ENCODE peak calls at places on chromosome 15, in nine cellular contexts. One of them, this sample, is unnamed.

GRCh38 chr15:81091889-81092558 is 42.0 kb upstream of the CFAP161 start:
- DNase-seq in astrocyte of the spinal cord: peak
- DNase-seq in posterior cingulate gyrus: no peak
- DNase-seq in RPMI7951: peak
- DNase-seq in KG1: no peak
- DNase-seq in GF-D8: no peak
- DNase-seq in bronchial epithelial cell: peak
- DNase-seq in CD8-positive, alpha-beta T cell: no peak
- DNase-seq in skeletal muscle cell: peak
- DNase-seq in this sample: no peak

GRCh38 chr15:90400005-90400758 is 12.1 kb downstream of the IQGAP1 start:
- DNase-seq in astrocyte of the spinal cord: no peak
- DNase-seq in posterior cingulate gyrus: no peak
- DNase-seq in RPMI7951: peak
- DNase-seq in KG1: peak
- DNase-seq in GF-D8: peak
- DNase-seq in bronchial epithelial cell: peak
- DNase-seq in CD8-positive, alpha-beta T cell: no peak
- DNase-seq in skeletal muscle cell: no peak
- DNase-seq in this sample: no peak

GRCh38 chr15:63369296-63369695 is 12.3 kb downstream of the CA12 start:
- DNase-seq in astrocyte of the spinal cord: no peak
- DNase-seq in posterior cingulate gyrus: no peak
- DNase-seq in RPMI7951: no peak
- DNase-seq in KG1: no peak
- DNase-seq in GF-D8: no peak
- DNase-seq in bronchial epithelial cell: no peak
- DNase-seq in CD8-positive, alpha-beta T cell: no peak
- DNase-seq in skeletal muscle cell: no peak
- DNase-seq in this sample: no peak

GRCh38 chr15:71596672-71597071 is 213.7 kb upstream of the NR2E3 start:
- DNase-seq in astrocyte of the spinal cord: peak
- DNase-seq in posterior cingulate gyrus: peak
- DNase-seq in RPMI7951: peak
- DNase-seq in KG1: no peak
- DNase-seq in GF-D8: no peak
- DNase-seq in bronchial epithelial cell: no peak
- DNase-seq in CD8-positive, alpha-beta T cell: no peak
- DNase-seq in skeletal muscle cell: no peak
- DNase-seq in this sample: no peak

GRCh38 chr15:49813615-49814014 is 192.8 kb downstream of the DTWD1 start:
- DNase-seq in astrocyte of the spinal cord: no peak
- DNase-seq in posterior cingulate gyrus: no peak
- DNase-seq in RPMI7951: peak
- DNase-seq in KG1: no peak
- DNase-seq in GF-D8: no peak
- DNase-seq in bronchial epithelial cell: no peak
- DNase-seq in CD8-positive, alpha-beta T cell: no peak
- DNase-seq in skeletal muscle cell: peak
- DNase-seq in this sample: no peak

GRCh38 chr15:66592505-66593218 is 26.9 kb upstream of the LCTL start:
- DNase-seq in astrocyte of the spinal cord: no peak
- DNase-seq in posterior cingulate gyrus: no peak
- DNase-seq in RPMI7951: no peak
- DNase-seq in KG1: no peak
- DNase-seq in GF-D8: no peak
- DNase-seq in bronchial epithelial cell: no peak
- DNase-seq in CD8-positive, alpha-beta T cell: no peak
- DNase-seq in skeletal muscle cell: no peak
- DNase-seq in this sample: no peak

GRCh38 chr15:93029613-93030429 is 59.2 kb downstream of the RGMA start:
- DNase-seq in astrocyte of the spinal cord: peak
- DNase-seq in posterior cingulate gyrus: no peak
- DNase-seq in RPMI7951: peak
- DNase-seq in KG1: no peak
- DNase-seq in GF-D8: no peak
- DNase-seq in bronchial epithelial cell: peak
- DNase-seq in CD8-positive, alpha-beta T cell: no peak
- DNase-seq in skeletal muscle cell: no peak
- DNase-seq in this sample: no peak

GRCh38 chr15:79243723-79244122 is 38.8 kb upstream of the ANKRD34C start:
- DNase-seq in astrocyte of the spinal cord: no peak
- DNase-seq in posterior cingulate gyrus: peak
- DNase-seq in RPMI7951: peak
- DNase-seq in KG1: no peak
- DNase-seq in GF-D8: no peak
- DNase-seq in bronchial epithelial cell: no peak
- DNase-seq in CD8-positive, alpha-beta T cell: no peak
- DNase-seq in skeletal muscle cell: no peak
- DNase-seq in this sample: no peak

GRCh38 chr15:80456517-80457497 is 52.6 kb downstream of the ARNT2 start:
- DNase-seq in astrocyte of the spinal cord: no peak
- DNase-seq in posterior cingulate gyrus: no peak
- DNase-seq in RPMI7951: peak
- DNase-seq in KG1: no peak
- DNase-seq in GF-D8: no peak
- DNase-seq in bronchial epithelial cell: no peak
- DNase-seq in CD8-positive, alpha-beta T cell: no peak
- DNase-seq in skeletal muscle cell: no peak
- DNase-seq in this sample: no peak

GRCh38 chr15:47711654-47712053 is 5.7 kb upstream of the SEMA6D start:
- DNase-seq in astrocyte of the spinal cord: no peak
- DNase-seq in posterior cingulate gyrus: no peak
- DNase-seq in RPMI7951: no peak
- DNase-seq in KG1: no peak
- DNase-seq in GF-D8: no peak
- DNase-seq in bronchial epithelial cell: peak
- DNase-seq in CD8-positive, alpha-beta T cell: no peak
- DNase-seq in skeletal muscle cell: no peak
- DNase-seq in this sample: peak

GRCh38 chr15:42721016-42721415 is 15.9 kb downstream of the CDAN1 start:
- DNase-seq in astrocyte of the spinal cord: no peak
- DNase-seq in posterior cingulate gyrus: no peak
- DNase-seq in RPMI7951: no peak
- DNase-seq in KG1: no peak
- DNase-seq in GF-D8: no peak
- DNase-seq in bronchial epithelial cell: peak
- DNase-seq in CD8-positive, alpha-beta T cell: no peak
- DNase-seq in skeletal muscle cell: no peak
- DNase-seq in this sample: no peak

GRCh38 chr15:41498657-41499056 is 5.0 kb downstream of the ITPKA start:
- DNase-seq in astrocyte of the spinal cord: no peak
- DNase-seq in posterior cingulate gyrus: no peak
- DNase-seq in RPMI7951: no peak
- DNase-seq in KG1: no peak
- DNase-seq in GF-D8: no peak
- DNase-seq in bronchial epithelial cell: no peak
- DNase-seq in CD8-positive, alpha-beta T cell: no peak
- DNase-seq in skeletal muscle cell: no peak
- DNase-seq in this sample: no peak

GRCh38 chr15:26891448-26891881 is 24.6 kb downstream of the GABRA5 start:
- DNase-seq in astrocyte of the spinal cord: peak
- DNase-seq in posterior cingulate gyrus: peak
- DNase-seq in RPMI7951: peak
- DNase-seq in KG1: peak
- DNase-seq in GF-D8: no peak
- DNase-seq in bronchial epithelial cell: peak
- DNase-seq in CD8-positive, alpha-beta T cell: no peak
- DNase-seq in skeletal muscle cell: peak
- DNase-seq in this sample: peak

GRCh38 chr15:68583936-68584703 is 5.3 kb downstream of the CORO2B start:
- DNase-seq in astrocyte of the spinal cord: no peak
- DNase-seq in posterior cingulate gyrus: no peak
- DNase-seq in RPMI7951: no peak
- DNase-seq in KG1: no peak
- DNase-seq in GF-D8: no peak
- DNase-seq in bronchial epithelial cell: no peak
- DNase-seq in CD8-positive, alpha-beta T cell: no peak
- DNase-seq in skeletal muscle cell: no peak
- DNase-seq in this sample: no peak

GRCh38 chr15:77013786-77014136 is 18.8 kb downstream of the PSTPIP1 start:
- DNase-seq in astrocyte of the spinal cord: no peak
- DNase-seq in posterior cingulate gyrus: no peak
- DNase-seq in RPMI7951: no peak
- DNase-seq in KG1: no peak
- DNase-seq in GF-D8: no peak
- DNase-seq in bronchial epithelial cell: peak
- DNase-seq in CD8-positive, alpha-beta T cell: peak
- DNase-seq in skeletal muscle cell: no peak
- DNase-seq in this sample: no peak

GRCh38 chr15:91704343-91704742 is 149.2 kb upstream of the SLCO3A1 start:
- DNase-seq in astrocyte of the spinal cord: no peak
- DNase-seq in posterior cingulate gyrus: no peak
- DNase-seq in RPMI7951: no peak
- DNase-seq in KG1: no peak
- DNase-seq in GF-D8: no peak
- DNase-seq in bronchial epithelial cell: peak
- DNase-seq in CD8-positive, alpha-beta T cell: no peak
- DNase-seq in skeletal muscle cell: no peak
- DNase-seq in this sample: no peak

GRCh38 chr15:67199881-67200763 is 54.3 kb downstream of the AAGAB start:
- DNase-seq in astrocyte of the spinal cord: no peak
- DNase-seq in posterior cingulate gyrus: no peak
- DNase-seq in RPMI7951: peak
- DNase-seq in KG1: no peak
- DNase-seq in GF-D8: no peak
- DNase-seq in bronchial epithelial cell: peak
- DNase-seq in CD8-positive, alpha-beta T cell: no peak
- DNase-seq in skeletal muscle cell: no peak
- DNase-seq in this sample: no peak

This sample was measured in NCI-H2081.